ENCODE peak calls at places on chromosome 2, in nine cellular contexts. One of them, this sample, is unnamed.

GRCh38 chr2:215377283-215377682 is 58.6 kb downstream of the FN1 start:
- DNase-seq in heart left ventricle: no peak
- DNase-seq in GM23248: peak
- DNase-seq in hepatic stellate cell: no peak
- DNase-seq in activated B cell treated with CpG ODN at 0.5 μM for 24 hours: no peak
- DNase-seq in A172: no peak
- DNase-seq in mammary epithelial cell: no peak
- DNase-seq in frontal cortex: no peak
- DNase-seq in PC-9: no peak
- DNase-seq in this sample: no peak

GRCh38 chr2:9392895-9393757 is 30.2 kb downstream of the ITGB1BP1 start:
- DNase-seq in heart left ventricle: no peak
- DNase-seq in GM23248: peak
- DNase-seq in hepatic stellate cell: no peak
- DNase-seq in activated B cell treated with CpG ODN at 0.5 μM for 24 hours: no peak
- DNase-seq in A172: no peak
- DNase-seq in mammary epithelial cell: no peak
- DNase-seq in frontal cortex: no peak
- DNase-seq in PC-9: no peak
- DNase-seq in this sample: no peak

GRCh38 chr2:80363330-80363729 is 58.8 kb upstream of the LRRTM1 start:
- DNase-seq in heart left ventricle: no peak
- DNase-seq in GM23248: no peak
- DNase-seq in hepatic stellate cell: no peak
- DNase-seq in activated B cell treated with CpG ODN at 0.5 μM for 24 hours: no peak
- DNase-seq in A172: no peak
- DNase-seq in mammary epithelial cell: no peak
- DNase-seq in frontal cortex: no peak
- DNase-seq in PC-9: no peak
- DNase-seq in this sample: no peak

GRCh38 chr2:98385050-98385699 is 38.9 kb downstream of the CNGA3 start:
- DNase-seq in heart left ventricle: peak
- DNase-seq in GM23248: peak
- DNase-seq in hepatic stellate cell: peak
- DNase-seq in activated B cell treated with CpG ODN at 0.5 μM for 24 hours: peak
- DNase-seq in A172: peak
- DNase-seq in mammary epithelial cell: peak
- DNase-seq in frontal cortex: peak
- DNase-seq in PC-9: peak
- DNase-seq in this sample: peak

GRCh38 chr2:5111581-5111980 is 580.6 kb upstream of the SOX11 start:
- DNase-seq in heart left ventricle: no peak
- DNase-seq in GM23248: no peak
- DNase-seq in hepatic stellate cell: no peak
- DNase-seq in activated B cell treated with CpG ODN at 0.5 μM for 24 hours: no peak
- DNase-seq in A172: peak
- DNase-seq in mammary epithelial cell: peak
- DNase-seq in frontal cortex: no peak
- DNase-seq in PC-9: no peak
- DNase-seq in this sample: no peak

GRCh38 chr2:170235860-170236638 is 58.1 kb downstream of the MYO3B start:
- DNase-seq in heart left ventricle: no peak
- DNase-seq in GM23248: peak
- DNase-seq in hepatic stellate cell: peak
- DNase-seq in activated B cell treated with CpG ODN at 0.5 μM for 24 hours: no peak
- DNase-seq in A172: peak
- DNase-seq in mammary epithelial cell: peak
- DNase-seq in frontal cortex: peak
- DNase-seq in PC-9: peak
- DNase-seq in this sample: peak

GRCh38 chr2:898319-898718 is 52.3 kb upstream of the SNTG2 start:
- DNase-seq in heart left ventricle: no peak
- DNase-seq in GM23248: no peak
- DNase-seq in hepatic stellate cell: no peak
- DNase-seq in activated B cell treated with CpG ODN at 0.5 μM for 24 hours: no peak
- DNase-seq in A172: no peak
- DNase-seq in mammary epithelial cell: no peak
- DNase-seq in frontal cortex: no peak
- DNase-seq in PC-9: no peak
- DNase-seq in this sample: no peak

GRCh38 chr2:33391582-33392255 is 84.7 kb upstream of the RASGRP3 start:
- DNase-seq in heart left ventricle: no peak
- DNase-seq in GM23248: no peak
- DNase-seq in hepatic stellate cell: no peak
- DNase-seq in activated B cell treated with CpG ODN at 0.5 μM for 24 hours: no peak
- DNase-seq in A172: no peak
- DNase-seq in mammary epithelial cell: no peak
- DNase-seq in frontal cortex: no peak
- DNase-seq in PC-9: no peak
- DNase-seq in this sample: no peak

GRCh38 chr2:42964444-42965081 is 172.2 kb upstream of the HAAO start:
- DNase-seq in heart left ventricle: peak
- DNase-seq in GM23248: peak
- DNase-seq in hepatic stellate cell: peak
- DNase-seq in activated B cell treated with CpG ODN at 0.5 μM for 24 hours: no peak
- DNase-seq in A172: peak
- DNase-seq in mammary epithelial cell: peak
- DNase-seq in frontal cortex: peak
- DNase-seq in PC-9: peak
- DNase-seq in this sample: no peak

GRCh38 chr2:80030135-80030534 is 274.4 kb downstream of the LRRTM1 start:
- DNase-seq in heart left ventricle: no peak
- DNase-seq in GM23248: no peak
- DNase-seq in hepatic stellate cell: no peak
- DNase-seq in activated B cell treated with CpG ODN at 0.5 μM for 24 hours: no peak
- DNase-seq in A172: no peak
- DNase-seq in mammary epithelial cell: no peak
- DNase-seq in frontal cortex: no peak
- DNase-seq in PC-9: no peak
- DNase-seq in this sample: no peak

GRCh38 chr2:210302326-210302725 is 12.6 kb downstream of the MYL1 start:
- DNase-seq in heart left ventricle: no peak
- DNase-seq in GM23248: peak
- DNase-seq in hepatic stellate cell: no peak
- DNase-seq in activated B cell treated with CpG ODN at 0.5 μM for 24 hours: no peak
- DNase-seq in A172: peak
- DNase-seq in mammary epithelial cell: no peak
- DNase-seq in frontal cortex: no peak
- DNase-seq in PC-9: no peak
- DNase-seq in this sample: no peak

This sample was measured in DMS53.